ENCODE peak calls at places on chromosomes 5 and 9, in five cellular contexts. Z, S, R, D and O are unnamed samples.
A peak's percentile ranks its signal among the peaks of the same experiment; 100 is the strongest.

GRCh38 chr5:176890455-176891330 is 8.5 kb downstream of the HK3 start:
- DNase-seq in Z (no peak), S (no peak), R (no peak), D (no peak), O (no peak)

GRCh38 chr9:132556226-132556625 is 26.2 kb upstream of the BARHL1 start:
- DNase-seq in Z (no peak), S (no peak), R (no peak), D (no peak), O (no peak)

GRCh38 chr5:171989946-171990712 is 16.3 kb downstream of the FBXW11 start:
- DNase-seq in Z (no peak), S (no peak), R (no peak), D (no peak), O (no peak)

GRCh38 chr5:168334161-168335094 is 43.0 kb downstream of the WWC1 start:
- DNase-seq in Z (no peak), S (peak; percentile 93), R (no peak), D (no peak), O (no peak)

GRCh38 chr5:134490925-134491271 is 34.6 kb upstream of the JADE2 start:
- DNase-seq in Z (no peak), S (no peak), R (no peak), D (no peak), O (no peak)

GRCh38 chr5:170523830-170524229 is 20.0 kb downstream of the KCNIP1 start:
- DNase-seq in Z (no peak), S (no peak), R (no peak), D (no peak), O (no peak)

GRCh38 chr5:106691701-106692100 is 979.0 kb downstream of the EFNA5 start:
- DNase-seq in Z (no peak), S (no peak), R (no peak), D (no peak), O (no peak)

GRCh38 chr5:170302729-170303501 is 5.3 kb upstream of the LCP2 start:
- DNase-seq in Z (peak; percentile 55), S (peak; percentile 71), R (no peak), D (peak; percentile 89), O (no peak)

GRCh38 chr9:87640385-87640795 is 85.5 kb upstream of the CTSL start:
- DNase-seq in Z (no peak), S (no peak), R (peak; percentile 24), D (no peak), O (no peak)

GRCh38 chr5:85717203-85717563 is 900.6 kb upstream of the COX7C start:
- DNase-seq in Z (no peak), S (no peak), R (no peak), D (no peak), O (no peak)

GRCh38 chr9:7103382-7104170 is 345.8 kb downstream of the KDM4C start:
- DNase-seq in Z (no peak), S (peak; percentile 42), R (no peak), D (no peak), O (no peak)

GRCh38 chr5:21236896-21237830 is 1249.2 kb upstream of the CDH18 start:
- DNase-seq in Z (no peak), S (no peak), R (no peak), D (no peak), O (no peak)

GRCh38 chr5:56155085-56155484 is 78.0 kb downstream of the ANKRD55 start:
- DNase-seq in Z (no peak), S (peak; percentile 18), R (no peak), D (no peak), O (no peak)

GRCh38 chr9:107539427-107540154 is 50.0 kb upstream of the KLF4 start:
- DNase-seq in Z (no peak), S (peak; percentile 62), R (no peak), D (no peak), O (no peak)

GRCh38 chr5:139571966-139572365 is 10.8 kb downstream of the UBE2D2 start:
- DNase-seq in Z (no peak), S (no peak), R (no peak), D (no peak), O (no peak)

GRCh38 chr5:87570366-87570765 is 157.6 kb upstream of the CCNH start:
- DNase-seq in Z (no peak), S (no peak), R (no peak), D (no peak), O (no peak)

GRCh38 chr5:32312194-32312681 is 501 bp downstream of the MTMR12 start:
- DNase-seq in Z (no peak), S (peak; percentile 73), R (peak; percentile 51), D (peak; percentile 61), O (peak; percentile 62)

GRCh38 chr9:123687246-123687721 is 242.6 kb downstream of the DENND1A start:
- DNase-seq in Z (no peak), S (no peak), R (no peak), D (no peak), O (no peak)

GRCh38 chr9:133573791-133574515 is 35.2 kb downstream of the FAM163B start:
- DNase-seq in Z (no peak), S (no peak), R (no peak), D (no peak), O (no peak)

GRCh38 chr9:78014776-78015175 is 16.8 kb downstream of the GNAQ start:
- DNase-seq in Z (no peak), S (no peak), R (no peak), D (no peak), O (no peak)

GRCh38 chr9:136352682-136353081 is 10.9 kb downstream of the DNLZ start:
- DNase-seq in Z (no peak), S (no peak), R (peak; percentile 43), D (no peak), O (no peak)

GRCh38 chr5:149147673-149148072 is 6.4 kb downstream of the ABLIM3 start:
- DNase-seq in Z (no peak), S (no peak), R (no peak), D (no peak), O (no peak)

GRCh38 chr9:126614455-126615248 is 924 bp downstream of the LMX1B start:
- DNase-seq in Z (no peak), S (no peak), R (no peak), D (no peak), O (no peak)

GRCh38 chr5:80963966-80964481 is 3.9 kb downstream of the RASGRF2 start:
- DNase-seq in Z (no peak), S (no peak), R (no peak), D (no peak), O (no peak)

GRCh38 chr9:81461196-81461595 is 228.2 kb downstream of the TLE1 start:
- DNase-seq in Z (no peak), S (no peak), R (no peak), D (no peak), O (no peak)

GRCh38 chr9:133103987-133104505 is 17.0 kb downstream of the RALGDS start:
- DNase-seq in Z (no peak), S (no peak), R (no peak), D (no peak), O (no peak)

GRCh38 chr9:27888661-27889295 is 315.5 kb upstream of the C9orf72 start:
- DNase-seq in Z (no peak), S (peak; percentile 72), R (no peak), D (peak; percentile 22), O (no peak)

GRCh38 chr5:73822989-73823339 is 197.0 kb downstream of the ARHGEF28 start:
- DNase-seq in Z (no peak), S (no peak), R (no peak), D (no peak), O (peak; percentile 21)

GRCh38 chr5:123937230-123937629 is 425.3 kb downstream of the CSNK1G3 start:
- DNase-seq in Z (no peak), S (peak; percentile 70), R (no peak), D (no peak), O (peak; percentile 29)

GRCh38 chr5:179407191-179408175 is 62.2 kb upstream of the ADAMTS2 start:
- DNase-seq in Z (no peak), S (no peak), R (no peak), D (peak; percentile 17), O (no peak)

GRCh38 chr9:89145086-89145485 is 33.5 kb downstream of the SHC3 start:
- DNase-seq in Z (no peak), S (no peak), R (no peak), D (no peak), O (no peak)

GRCh38 chr5:67283275-67283987 is 86.8 kb upstream of the CD180 start:
- DNase-seq in Z (no peak), S (no peak), R (no peak), D (no peak), O (no peak)

GRCh38 chr5:15995206-15996052 is 184.2 kb downstream of the MARCHF11 start:
- DNase-seq in Z (no peak), S (peak; percentile 25), R (no peak), D (no peak), O (no peak)

GRCh38 chr5:180787025-180787424 is 15.6 kb downstream of the MGAT1 start:
- DNase-seq in Z (no peak), S (peak; percentile 46), R (no peak), D (no peak), O (no peak)

GRCh38 chr5:139470821-139471300 is at the start of gene SMIM33:
- DNase-seq in Z (no peak), S (no peak), R (no peak), D (no peak), O (no peak)

GRCh38 chr5:143850050-143850713 is 38.2 kb downstream of the HMHB1 start:
- DNase-seq in Z (no peak), S (no peak), R (no peak), D (no peak), O (no peak)

GRCh38 chr5:163534476-163535172 is 29.2 kb downstream of the MAT2B start:
- DNase-seq in Z (no peak), S (peak; percentile 49), R (no peak), D (no peak), O (no peak)

GRCh38 chr9:34338664-34339063 is 9.3 kb downstream of the NUDT2 start:
- DNase-seq in Z (no peak), S (no peak), R (no peak), D (no peak), O (no peak)

GRCh38 chr9:133738806-133739150 is 626 bp upstream of the SARDH start:
- DNase-seq in Z (no peak), S (no peak), R (no peak), D (no peak), O (no peak)